ENCODE peak calls at places on chromosome X, in four cellular contexts. One of them, this sample, is unnamed.
A peak's percentile ranks its signal among the peaks of the same experiment; 100 is the strongest.

GRCh38 chrX:84339507-84340364 is 151.7 kb upstream of the RPS6KA6 start:
- DNase-seq in body of pancreas: no peak
- DNase-seq in tibial nerve: no peak
- DNase-seq in adrenal gland: no peak
- DNase-seq in this sample: no peak

GRCh38 chrX:47198026-47198686 is 4.5 kb downstream of the UBA1 start:
- DNase-seq in adrenal gland: no peak
- DNase-seq in tibial nerve: no peak
- DNase-seq in body of pancreas: no peak
- DNase-seq in this sample: no peak

GRCh38 chrX:3663576-3664290 is 49.7 kb downstream of the PRKX start:
- DNase-seq in adrenal gland: no peak
- DNase-seq in body of pancreas: no peak
- DNase-seq in tibial nerve: no peak
- DNase-seq in this sample: peak; percentile 59

GRCh38 chrX:54812306-54812705 is 4.8 kb downstream of the MAGED2 start:
- DNase-seq in adrenal gland: no peak
- DNase-seq in body of pancreas: no peak
- DNase-seq in tibial nerve: no peak
- DNase-seq in this sample: no peak

GRCh38 chrX:115058276-115058675 is 40.9 kb upstream of the IL13RA2 start:
- DNase-seq in adrenal gland: no peak
- DNase-seq in tibial nerve: no peak
- DNase-seq in body of pancreas: no peak
- DNase-seq in this sample: no peak

GRCh38 chrX:121671649-121672048 is 624.2 kb downstream of the GLUD2 start:
- DNase-seq in adrenal gland: no peak
- DNase-seq in tibial nerve: no peak
- DNase-seq in body of pancreas: no peak
- DNase-seq in this sample: no peak

GRCh38 chrX:103910371-103910770 is 52.1 kb upstream of the TMSB15B start:
- DNase-seq in body of pancreas: no peak
- DNase-seq in adrenal gland: no peak
- DNase-seq in tibial nerve: no peak
- DNase-seq in this sample: no peak

GRCh38 chrX:84219551-84219950 is 31.6 kb upstream of the RPS6KA6 start:
- DNase-seq in tibial nerve: no peak
- DNase-seq in adrenal gland: no peak
- DNase-seq in body of pancreas: no peak
- DNase-seq in this sample: no peak

GRCh38 chrX:113892401-113892800 is 691.5 kb upstream of the HTR2C start:
- DNase-seq in body of pancreas: no peak
- DNase-seq in tibial nerve: no peak
- DNase-seq in adrenal gland: no peak
- DNase-seq in this sample: no peak

GRCh38 chrX:114611018-114611619 is 27.2 kb downstream of the HTR2C start:
- DNase-seq in adrenal gland: peak; percentile 31
- DNase-seq in body of pancreas: peak; percentile 39
- DNase-seq in tibial nerve: peak; percentile 18
- DNase-seq in this sample: no peak

GRCh38 chrX:12693754-12694153 is 97.5 kb upstream of the PRPS2 start:
- DNase-seq in tibial nerve: no peak
- DNase-seq in body of pancreas: no peak
- DNase-seq in adrenal gland: no peak
- DNase-seq in this sample: no peak

GRCh38 chrX:96715412-96715940 is 30.8 kb downstream of the DIAPH2 start:
- DNase-seq in body of pancreas: no peak
- DNase-seq in adrenal gland: no peak
- DNase-seq in tibial nerve: no peak
- DNase-seq in this sample: no peak

GRCh38 chrX:108072746-108073145 is 18.6 kb downstream of the PSMD10 start:
- DNase-seq in tibial nerve: no peak
- DNase-seq in adrenal gland: no peak
- DNase-seq in body of pancreas: no peak
- DNase-seq in this sample: no peak

GRCh38 chrX:13101439-13102139 is 57.2 kb upstream of the FAM9C start:
- DNase-seq in tibial nerve: peak; percentile 67
- DNase-seq in body of pancreas: peak; percentile 77
- DNase-seq in adrenal gland: peak; percentile 59
- DNase-seq in this sample: peak; percentile 71

GRCh38 chrX:86724277-86724676 is 576.0 kb downstream of the DACH2 start:
- DNase-seq in adrenal gland: no peak
- DNase-seq in tibial nerve: no peak
- DNase-seq in body of pancreas: no peak
- DNase-seq in this sample: no peak

GRCh38 chrX:70422886-70423336 is at the start of gene GDPD2:
- DNase-seq in tibial nerve: no peak
- DNase-seq in body of pancreas: peak; percentile 58
- DNase-seq in adrenal gland: no peak
- DNase-seq in this sample: no peak
- H3K4me3 ChIP-seq in tibial nerve: no peak within 1 kb of the TSS
- H3K4me3 ChIP-seq in body of pancreas: no peak within 1 kb of the TSS
- H3K4me3 ChIP-seq in adrenal gland: no peak within 1 kb of the TSS
- H3K4me3 ChIP-seq in this sample: no peak within 1 kb of the TSS

GRCh38 chrX:153549231-153549630 is 31.8 kb downstream of the ATP2B3 start:
- DNase-seq in adrenal gland: no peak
- DNase-seq in tibial nerve: no peak
- DNase-seq in body of pancreas: no peak
- DNase-seq in this sample: no peak
- H3K4me1 ChIP-seq in adrenal gland: no peaks in the 10 kb centered on the region
- H3K4me1 ChIP-seq in tibial nerve: no peaks in the 10 kb centered on the region
- H3K4me1 ChIP-seq in body of pancreas: no peaks in the 10 kb centered on the region
- H3K4me1 ChIP-seq in this sample: no peaks in the 10 kb centered on the region

GRCh38 chrX:48818098-48818497 is 8.2 kb upstream of the ERAS start:
- DNase-seq in adrenal gland: no peak
- DNase-seq in body of pancreas: no peak
- DNase-seq in tibial nerve: no peak
- DNase-seq in this sample: no peak
- H3K36me3 ChIP-seq in adrenal gland: peaks cover 8% of the 10 kb centered on the region
- H3K36me3 ChIP-seq in body of pancreas: no peaks in the 10 kb centered on the region
- H3K36me3 ChIP-seq in tibial nerve: no peaks in the 10 kb centered on the region
- H3K36me3 ChIP-seq in this sample: no peaks in the 10 kb centered on the region

GRCh38 chrX:119655125-119655524 is 37.8 kb downstream of the SEPTIN6 start:
- DNase-seq in tibial nerve: no peak
- DNase-seq in body of pancreas: no peak
- DNase-seq in adrenal gland: peak; percentile 52
- DNase-seq in this sample: no peak
- H3K4me3 ChIP-seq in tibial nerve: no peak overlapping the region
- H3K4me3 ChIP-seq in body of pancreas: no peak overlapping the region
- H3K4me3 ChIP-seq in adrenal gland: no peak overlapping the region
- H3K4me3 ChIP-seq in this sample: no peak overlapping the region

GRCh38 chrX:24148118-24148517 is 1.4 kb upstream of the ZFX start:
- DNase-seq in adrenal gland: no peak
- DNase-seq in tibial nerve: no peak
- DNase-seq in body of pancreas: no peak
- DNase-seq in this sample: no peak

GRCh38 chrX:24148535-24149345 is 789 bp upstream of the ZFX start:
- DNase-seq in tibial nerve: no peak
- DNase-seq in body of pancreas: no peak
- DNase-seq in adrenal gland: no peak
- DNase-seq in this sample: no peak

GRCh38 chrX:24149346-24150050 is at the start of gene ZFX:
- DNase-seq in body of pancreas: peak; percentile 80
- DNase-seq in adrenal gland: peak; percentile 75
- DNase-seq in tibial nerve: no peak
- DNase-seq in this sample: peak; percentile 88

GRCh38 chrX:24151513-24151912 is 2.0 kb downstream of the ZFX start:
- DNase-seq in body of pancreas: no peak
- DNase-seq in tibial nerve: no peak
- DNase-seq in adrenal gland: no peak
- DNase-seq in this sample: no peak

DNA sequence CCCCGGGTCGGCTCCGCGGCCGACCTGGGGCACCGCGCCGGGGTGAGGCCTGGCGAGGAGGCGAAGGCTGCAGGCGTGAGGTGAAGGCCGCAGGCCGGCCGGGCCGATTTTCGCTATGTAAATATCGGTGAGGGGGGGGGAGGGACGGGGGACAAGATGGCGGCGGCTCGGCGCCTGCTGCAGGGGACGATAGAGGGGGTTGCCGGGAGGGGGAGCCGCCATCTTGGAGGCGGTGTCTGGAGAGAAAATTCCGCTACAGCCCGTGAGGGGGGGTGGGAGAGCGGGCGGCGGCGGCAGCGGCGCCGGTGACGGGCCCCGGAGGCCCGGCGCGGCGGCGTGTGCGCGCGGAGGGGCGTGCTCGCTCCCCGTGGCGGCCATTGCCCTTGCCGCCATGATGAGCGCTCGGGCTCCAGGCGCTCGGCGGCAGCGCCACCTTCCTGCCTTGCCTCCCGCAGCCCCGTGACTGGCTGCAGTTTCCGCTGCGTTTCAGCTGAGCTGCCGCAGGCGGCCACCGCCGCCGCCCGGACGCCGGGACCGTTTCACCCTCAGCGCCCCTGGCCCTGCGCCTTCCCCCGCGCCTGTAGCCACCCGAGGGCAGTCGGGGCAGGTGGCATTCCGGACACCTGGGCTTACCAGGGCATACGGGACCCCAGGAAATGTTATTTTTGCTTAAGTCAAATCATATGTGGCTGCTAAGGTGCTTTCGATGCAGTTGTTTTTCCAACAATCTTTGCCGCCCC is 692 bp downstream of the ZFX start:
- DNase-seq in body of pancreas: peak; percentile 93
- DNase-seq in tibial nerve: peak; percentile 68
- DNase-seq in adrenal gland: peak; percentile 94
- DNase-seq in this sample: peak; percentile 93
- H3K4me1 ChIP-seq in body of pancreas: peaks cover 48% of the 10 kb centered on the region
- H3K4me1 ChIP-seq in tibial nerve: peaks cover 59% of the 10 kb centered on the region
- H3K4me1 ChIP-seq in adrenal gland: peaks cover 51% of the 10 kb centered on the region
- H3K4me1 ChIP-seq in this sample: peaks cover 44% of the 10 kb centered on the region

GRCh38 chrX:149607699-149608098 is 12.6 kb upstream of the HSFX2 start:
- DNase-seq in adrenal gland: no peak
- DNase-seq in body of pancreas: no peak
- DNase-seq in tibial nerve: no peak
- DNase-seq in this sample: no peak

GRCh38 chrX:149611619-149612018 is 16.5 kb upstream of the HSFX2 start:
- DNase-seq in adrenal gland: no peak
- DNase-seq in body of pancreas: no peak
- DNase-seq in tibial nerve: no peak
- DNase-seq in this sample: no peak

DNA sequence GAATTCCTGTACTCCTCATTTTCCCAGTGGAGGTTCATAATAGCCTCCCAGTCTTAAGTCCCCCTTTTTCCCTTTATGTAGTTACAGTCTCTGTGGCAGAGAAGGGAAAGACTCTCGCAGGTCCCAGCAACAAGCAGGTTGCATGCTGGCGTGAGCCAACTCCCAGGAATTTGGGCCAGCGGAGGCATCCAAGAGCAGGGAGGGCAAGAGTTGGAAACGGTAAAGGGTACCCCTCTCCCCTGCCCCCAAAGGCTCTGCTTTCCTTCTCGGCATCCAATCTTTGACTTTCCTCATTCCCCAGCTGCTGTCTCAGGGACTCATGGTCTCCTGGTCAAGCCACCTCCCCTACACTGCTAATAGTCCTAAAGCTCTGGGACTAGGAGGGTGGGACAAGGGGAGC is 15.4 kb upstream of the HSFX2 start:
- DNase-seq in body of pancreas: no peak
- DNase-seq in adrenal gland: no peak
- DNase-seq in tibial nerve: no peak
- DNase-seq in this sample: no peak
- H3K36me3 ChIP-seq in body of pancreas: no peaks in the 10 kb centered on the region
- H3K36me3 ChIP-seq in adrenal gland: peaks cover 7% of the 10 kb centered on the region
- H3K36me3 ChIP-seq in tibial nerve: no peaks in the 10 kb centered on the region
- H3K36me3 ChIP-seq in this sample: no peaks in the 10 kb centered on the region

GRCh38 chrX:140710710-140711109 is 1.2 kb downstream of the LINC00632 start:
- DNase-seq in body of pancreas: no peak
- DNase-seq in adrenal gland: no peak
- DNase-seq in tibial nerve: no peak
- DNase-seq in this sample: no peak
- H3K4me3 ChIP-seq in body of pancreas: no peak overlapping the region
- H3K4me3 ChIP-seq in adrenal gland: no peak overlapping the region
- H3K4me3 ChIP-seq in tibial nerve: no peak overlapping the region
- H3K4me3 ChIP-seq in this sample: no peak overlapping the region